ENCODE peak calls at places on chromosome 4, in nine cellular contexts. One of them, this sample, is unnamed.

GRCh38 chr4:7904942-7905341 is 34.7 kb downstream of the AFAP1 start:
- DNase-seq in ureter: no peak
- DNase-seq in GM19239: no peak
- DNase-seq in left lung: no peak
- DNase-seq in progenitor cell of endocrine pancreas: no peak
- DNase-seq in stimulated activated CD8-positive, alpha-beta memory T cell treated with anti-CD3 and anti-CD28 coated beads, Interleukin-4, amount 100 ng/mL, for 1 hour: no peak
- DNase-seq in cortex of kidney: no peak
- DNase-seq in AG20443: peak; percentile 55
- DNase-seq in activated T-cell treated with anti-CD3 and anti-CD28 coated beads for 4 hours: no peak
- DNase-seq in this sample: no peak

GRCh38 chr4:10275696-10276095 is 159.1 kb upstream of the WDR1 start:
- DNase-seq in ureter: no peak
- DNase-seq in GM19239: no peak
- DNase-seq in left lung: no peak
- DNase-seq in progenitor cell of endocrine pancreas: no peak
- DNase-seq in stimulated activated CD8-positive, alpha-beta memory T cell treated with anti-CD3 and anti-CD28 coated beads, Interleukin-4, amount 100 ng/mL, for 1 hour: no peak
- DNase-seq in cortex of kidney: no peak
- DNase-seq in AG20443: peak; percentile 33
- DNase-seq in activated T-cell treated with anti-CD3 and anti-CD28 coated beads for 4 hours: no peak
- DNase-seq in this sample: no peak

GRCh38 chr4:100935090-100935489 is 412.2 kb downstream of the PPP3CA start:
- DNase-seq in ureter: no peak
- DNase-seq in GM19239: no peak
- DNase-seq in left lung: no peak
- DNase-seq in progenitor cell of endocrine pancreas: no peak
- DNase-seq in stimulated activated CD8-positive, alpha-beta memory T cell treated with anti-CD3 and anti-CD28 coated beads, Interleukin-4, amount 100 ng/mL, for 1 hour: no peak
- DNase-seq in cortex of kidney: no peak
- DNase-seq in AG20443: peak; percentile 11
- DNase-seq in activated T-cell treated with anti-CD3 and anti-CD28 coated beads for 4 hours: no peak
- DNase-seq in this sample: no peak

GRCh38 chr4:37891221-37892159 is 606 bp downstream of the TBC1D1 start:
- DNase-seq in ureter: peak; percentile 52
- DNase-seq in GM19239: peak; percentile 48
- DNase-seq in left lung: no peak
- DNase-seq in progenitor cell of endocrine pancreas: no peak
- DNase-seq in stimulated activated CD8-positive, alpha-beta memory T cell treated with anti-CD3 and anti-CD28 coated beads, Interleukin-4, amount 100 ng/mL, for 1 hour: peak; percentile 14
- DNase-seq in cortex of kidney: no peak
- DNase-seq in AG20443: peak; percentile 27
- DNase-seq in activated T-cell treated with anti-CD3 and anti-CD28 coated beads for 4 hours: peak; percentile 55
- DNase-seq in this sample: no peak

GRCh38 chr4:153205757-153206156 is 1.5 kb downstream of the TRIM2 start:
- DNase-seq in ureter: no peak
- DNase-seq in GM19239: no peak
- DNase-seq in left lung: no peak
- DNase-seq in progenitor cell of endocrine pancreas: no peak
- DNase-seq in stimulated activated CD8-positive, alpha-beta memory T cell treated with anti-CD3 and anti-CD28 coated beads, Interleukin-4, amount 100 ng/mL, for 1 hour: no peak
- DNase-seq in cortex of kidney: no peak
- DNase-seq in AG20443: no peak
- DNase-seq in activated T-cell treated with anti-CD3 and anti-CD28 coated beads for 4 hours: peak; percentile 17
- DNase-seq in this sample: no peak

GRCh38 chr4:76087007-76087769 is 12.7 kb downstream of the ART3 start:
- DNase-seq in ureter: peak; percentile 45
- DNase-seq in GM19239: no peak
- DNase-seq in left lung: no peak
- DNase-seq in progenitor cell of endocrine pancreas: peak; percentile 17
- DNase-seq in stimulated activated CD8-positive, alpha-beta memory T cell treated with anti-CD3 and anti-CD28 coated beads, Interleukin-4, amount 100 ng/mL, for 1 hour: no peak
- DNase-seq in cortex of kidney: no peak
- DNase-seq in AG20443: peak; percentile 66
- DNase-seq in activated T-cell treated with anti-CD3 and anti-CD28 coated beads for 4 hours: no peak
- DNase-seq in this sample: no peak

GRCh38 chr4:52235775-52236174 is 184.7 kb downstream of the SPATA18 start:
- DNase-seq in ureter: no peak
- DNase-seq in GM19239: no peak
- DNase-seq in left lung: no peak
- DNase-seq in progenitor cell of endocrine pancreas: no peak
- DNase-seq in stimulated activated CD8-positive, alpha-beta memory T cell treated with anti-CD3 and anti-CD28 coated beads, Interleukin-4, amount 100 ng/mL, for 1 hour: no peak
- DNase-seq in cortex of kidney: no peak
- DNase-seq in AG20443: no peak
- DNase-seq in activated T-cell treated with anti-CD3 and anti-CD28 coated beads for 4 hours: no peak
- DNase-seq in this sample: no peak

GRCh38 chr4:168995537-168996295 is 14.3 kb downstream of the CBR4 start:
- DNase-seq in ureter: no peak
- DNase-seq in GM19239: no peak
- DNase-seq in left lung: no peak
- DNase-seq in progenitor cell of endocrine pancreas: no peak
- DNase-seq in stimulated activated CD8-positive, alpha-beta memory T cell treated with anti-CD3 and anti-CD28 coated beads, Interleukin-4, amount 100 ng/mL, for 1 hour: no peak
- DNase-seq in cortex of kidney: no peak
- DNase-seq in AG20443: no peak
- DNase-seq in activated T-cell treated with anti-CD3 and anti-CD28 coated beads for 4 hours: no peak
- DNase-seq in this sample: no peak

GRCh38 chr4:98656443-98656842 is 2.0 kb downstream of the TSPAN5 start:
- DNase-seq in ureter: no peak
- DNase-seq in GM19239: no peak
- DNase-seq in left lung: no peak
- DNase-seq in progenitor cell of endocrine pancreas: no peak
- DNase-seq in stimulated activated CD8-positive, alpha-beta memory T cell treated with anti-CD3 and anti-CD28 coated beads, Interleukin-4, amount 100 ng/mL, for 1 hour: no peak
- DNase-seq in cortex of kidney: no peak
- DNase-seq in AG20443: no peak
- DNase-seq in activated T-cell treated with anti-CD3 and anti-CD28 coated beads for 4 hours: no peak
- DNase-seq in this sample: no peak

GRCh38 chr4:100849319-100849718 is 331.5 kb upstream of the EMCN start:
- DNase-seq in ureter: no peak
- DNase-seq in GM19239: no peak
- DNase-seq in left lung: no peak
- DNase-seq in progenitor cell of endocrine pancreas: no peak
- DNase-seq in stimulated activated CD8-positive, alpha-beta memory T cell treated with anti-CD3 and anti-CD28 coated beads, Interleukin-4, amount 100 ng/mL, for 1 hour: no peak
- DNase-seq in cortex of kidney: no peak
- DNase-seq in AG20443: no peak
- DNase-seq in activated T-cell treated with anti-CD3 and anti-CD28 coated beads for 4 hours: no peak
- DNase-seq in this sample: no peak

GRCh38 chr4:140127422-140127821 is 26.6 kb downstream of the MAML3 start:
- DNase-seq in ureter: no peak
- DNase-seq in GM19239: no peak
- DNase-seq in left lung: no peak
- DNase-seq in progenitor cell of endocrine pancreas: no peak
- DNase-seq in stimulated activated CD8-positive, alpha-beta memory T cell treated with anti-CD3 and anti-CD28 coated beads, Interleukin-4, amount 100 ng/mL, for 1 hour: no peak
- DNase-seq in cortex of kidney: no peak
- DNase-seq in AG20443: no peak
- DNase-seq in activated T-cell treated with anti-CD3 and anti-CD28 coated beads for 4 hours: no peak
- DNase-seq in this sample: no peak

GRCh38 chr4:23438764-23439163 is 451.1 kb downstream of the PPARGC1A start:
- DNase-seq in ureter: no peak
- DNase-seq in GM19239: no peak
- DNase-seq in left lung: no peak
- DNase-seq in progenitor cell of endocrine pancreas: no peak
- DNase-seq in stimulated activated CD8-positive, alpha-beta memory T cell treated with anti-CD3 and anti-CD28 coated beads, Interleukin-4, amount 100 ng/mL, for 1 hour: no peak
- DNase-seq in cortex of kidney: no peak
- DNase-seq in AG20443: no peak
- DNase-seq in activated T-cell treated with anti-CD3 and anti-CD28 coated beads for 4 hours: no peak
- DNase-seq in this sample: no peak

GRCh38 chr4:89906787-89907521 is 12.3 kb downstream of the MMRN1 start:
- DNase-seq in ureter: no peak
- DNase-seq in GM19239: no peak
- DNase-seq in left lung: no peak
- DNase-seq in progenitor cell of endocrine pancreas: no peak
- DNase-seq in stimulated activated CD8-positive, alpha-beta memory T cell treated with anti-CD3 and anti-CD28 coated beads, Interleukin-4, amount 100 ng/mL, for 1 hour: no peak
- DNase-seq in cortex of kidney: no peak
- DNase-seq in AG20443: no peak
- DNase-seq in activated T-cell treated with anti-CD3 and anti-CD28 coated beads for 4 hours: no peak
- DNase-seq in this sample: no peak

GRCh38 chr4:743463-744211 is 38.0 kb downstream of the PCGF3 start:
- DNase-seq in ureter: no peak
- DNase-seq in GM19239: no peak
- DNase-seq in left lung: peak; percentile 58
- DNase-seq in progenitor cell of endocrine pancreas: no peak
- DNase-seq in stimulated activated CD8-positive, alpha-beta memory T cell treated with anti-CD3 and anti-CD28 coated beads, Interleukin-4, amount 100 ng/mL, for 1 hour: no peak
- DNase-seq in cortex of kidney: no peak
- DNase-seq in AG20443: no peak
- DNase-seq in activated T-cell treated with anti-CD3 and anti-CD28 coated beads for 4 hours: no peak
- DNase-seq in this sample: no peak

GRCh38 chr4:176778063-176778462 is 14.7 kb downstream of the VEGFC start:
- DNase-seq in ureter: no peak
- DNase-seq in GM19239: no peak
- DNase-seq in left lung: no peak
- DNase-seq in progenitor cell of endocrine pancreas: no peak
- DNase-seq in stimulated activated CD8-positive, alpha-beta memory T cell treated with anti-CD3 and anti-CD28 coated beads, Interleukin-4, amount 100 ng/mL, for 1 hour: no peak
- DNase-seq in cortex of kidney: no peak
- DNase-seq in AG20443: peak; percentile 67
- DNase-seq in activated T-cell treated with anti-CD3 and anti-CD28 coated beads for 4 hours: no peak
- DNase-seq in this sample: no peak

GRCh38 chr4:10101559-10102192 is 14.9 kb downstream of the WDR1 start:
- DNase-seq in ureter: no peak
- DNase-seq in GM19239: no peak
- DNase-seq in left lung: peak; percentile 59
- DNase-seq in progenitor cell of endocrine pancreas: no peak
- DNase-seq in stimulated activated CD8-positive, alpha-beta memory T cell treated with anti-CD3 and anti-CD28 coated beads, Interleukin-4, amount 100 ng/mL, for 1 hour: no peak
- DNase-seq in cortex of kidney: no peak
- DNase-seq in AG20443: no peak
- DNase-seq in activated T-cell treated with anti-CD3 and anti-CD28 coated beads for 4 hours: no peak
- DNase-seq in this sample: no peak